ENCODE peak calls at places on chromosomes 4 and X, in five cellular contexts. J is germinal center; S is LHCN-M2; F is stimulated activated effector memory CD8-positive, alpha-beta T cell treated with anti-CD3 and anti-CD28 coated beads, Interleukin-12 subunit alpha, Interleukin-12 subunit beta, amount 100 ng/mL, for 72 hours; M is AG08396. P is an unnamed sample.

GRCh38 chr4:57214654-57215411 is 104.6 kb upstream of the IGFBP7 start:
- DNase-seq in S (peak), M (no peak), F (no peak), J (no peak), P (no peak)

GRCh38 chr4:168743576-168743975 is 246.7 kb downstream of the PALLD start:
- DNase-seq in F (no peak), M (no peak), S (peak), J (no peak), P (no peak)

GRCh38 chrX:15471016-15471415 is 22.1 kb downstream of the PIR start:
- DNase-seq in M (peak), S (peak), J (peak), F (peak), P (peak)

GRCh38 chr4:76752911-76753494 is 144.9 kb downstream of the SOWAHB start:
- DNase-seq in M (peak), S (peak), F (no peak), J (no peak), P (no peak)

GRCh38 chrX:101419489-101419888 is 11.5 kb downstream of the HNRNPH2 start:
- DNase-seq in M (no peak), F (no peak), J (no peak), S (no peak), P (no peak)

GRCh38 chrX:9464435-9465371 is at the start of gene TBL1X:
- DNase-seq in S (peak), M (peak), F (peak), J (peak), P (peak)

GRCh38 chr4:3253808-3254207 is 4.8 kb downstream of the MSANTD1 start:
- DNase-seq in F (no peak), M (no peak), J (no peak), S (no peak), P (no peak)

GRCh38 chr4:184473515-184474260 is 662 bp downstream of the IRF2 start:
- DNase-seq in F (peak), J (peak), M (peak), S (peak), P (peak)

GRCh38 chrX:69630147-69630546 is 14.2 kb downstream of the EDA start:
- DNase-seq in S (no peak), M (no peak), J (no peak), F (no peak), P (no peak)

GRCh38 chr4:658681-659667 is 15.1 kb downstream of the ATP5ME start:
- DNase-seq in S (no peak), J (no peak), F (no peak), M (no peak), P (no peak)

GRCh38 chr4:77196866-77197265 is 39.9 kb downstream of the CCNG2 start:
- DNase-seq in F (no peak), J (peak), S (no peak), M (no peak), P (no peak)

GRCh38 chr4:153222790-153223417 is 18.7 kb downstream of the TRIM2 start:
- DNase-seq in M (peak), J (peak), F (no peak), S (peak), P (no peak)

GRCh38 chrX:77564824-77565223 is 117.6 kb downstream of the FGF16 start:
- DNase-seq in S (no peak), J (no peak), M (no peak), F (no peak), P (no peak)

GRCh38 chrX:64842492-64842891 is 133.8 kb downstream of the ZC4H2 start:
- DNase-seq in M (no peak), F (no peak), S (no peak), J (peak), P (peak)

GRCh38 chr4:61528595-61528994 is 328.5 kb downstream of the ADGRL3 start:
- DNase-seq in F (no peak), J (no peak), S (no peak), M (no peak), P (no peak)

GRCh38 chrX:54708404-54708803 is 89.7 kb downstream of the ITIH6 start:
- DNase-seq in J (no peak), M (no peak), F (no peak), S (no peak), P (no peak)

GRCh38 chr4:142030010-142030409 is 393.6 kb downstream of the IL15 start:
- DNase-seq in M (no peak), F (no peak), S (no peak), J (no peak), P (no peak)

GRCh38 chr4:186553717-186554116 is 1.6 kb downstream of the MTNR1A start:
- DNase-seq in J (no peak), F (no peak), S (no peak), M (no peak), P (no peak)

GRCh38 chrX:150463566-150463965 is 100.4 kb downstream of the MAMLD1 start:
- DNase-seq in M (no peak), J (no peak), F (no peak), S (no peak), P (no peak)

GRCh38 chr4:143616771-143617170 is 83.7 kb downstream of the FREM3 start:
- DNase-seq in M (peak), F (no peak), S (peak), J (no peak), P (no peak)

GRCh38 chr4:51842167-51842553 is 793 bp upstream of the DCUN1D4 start:
- DNase-seq in J (peak), S (no peak), M (no peak), F (no peak), P (no peak)

GRCh38 chrX:23854945-23855344 is 52.8 kb downstream of the APOO start:
- DNase-seq in M (no peak), S (no peak), F (no peak), J (no peak), P (no peak)

GRCh38 chr4:90095000-90095399 is 32.2 kb upstream of the CCSER1 start:
- DNase-seq in M (no peak), S (no peak), J (no peak), F (no peak), P (no peak)

GRCh38 chr4:86302242-86302641 is 57.6 kb downstream of the MAPK10 start:
- DNase-seq in J (peak), S (peak), F (no peak), M (no peak), P (no peak)

GRCh38 chrX:77442728-77443127 is 4.5 kb upstream of the FGF16 start:
- DNase-seq in F (no peak), S (peak), J (no peak), M (peak), P (no peak)

GRCh38 chr4:78845469-78845868 is 69.3 kb downstream of the BMP2K start:
- DNase-seq in M (no peak), S (no peak), F (no peak), J (peak), P (no peak)

GRCh38 chrX:153649178-153649914 is 2.3 kb downstream of the DUSP9 start:
- DNase-seq in M (peak), F (no peak), S (peak), J (peak), P (peak)

GRCh38 chrX:71996138-71996537 is 85.5 kb downstream of the NHSL2 start:
- DNase-seq in F (no peak), M (no peak), S (peak), J (no peak), P (no peak)

GRCh38 chrX:143701460-143701859 is 19.1 kb downstream of the SPANXN2 start:
- DNase-seq in S (no peak), F (no peak), M (no peak), J (no peak), P (no peak)

GRCh38 chr4:73281396-73281795 is 22.8 kb upstream of the ANKRD17 start:
- DNase-seq in J (no peak), F (no peak), S (no peak), M (no peak), P (no peak)

GRCh38 chr4:51943221-51943620 is 76.9 kb downstream of the LRRC66 start:
- DNase-seq in F (no peak), S (peak), M (peak), J (no peak), P (no peak)

GRCh38 chr4:91373546-91373945 is 930.2 kb upstream of the GRID2 start:
- DNase-seq in J (no peak), F (no peak), M (no peak), S (no peak), P (no peak)

GRCh38 chrX:93177930-93178329 is 495.4 kb downstream of the NAP1L3 start:
- DNase-seq in M (no peak), J (no peak), S (no peak), F (no peak), P (no peak)

GRCh38 chr4:159308571-159309340 is 205.9 kb downstream of the RAPGEF2 start:
- DNase-seq in F (no peak), J (no peak), S (peak), M (no peak), P (no peak)

GRCh38 chr4:99845708-99846469 is 29.3 kb downstream of the DAPP1 start:
- DNase-seq in F (no peak), S (no peak), J (no peak), M (no peak), P (no peak)

GRCh38 chrX:42678133-42678532 is 99.8 kb downstream of the PPP1R2C start:
- DNase-seq in M (no peak), S (no peak), F (no peak), J (no peak), P (no peak)

GRCh38 chr4:88527787-88528186 is 4.2 kb upstream of the PYURF start:
- DNase-seq in J (no peak), F (no peak), S (no peak), M (no peak), P (no peak)

GRCh38 chrX:135408794-135409193 is 12.9 kb upstream of the SMIM10L2A start:
- DNase-seq in J (no peak), S (no peak), F (no peak), M (no peak), P (no peak)

P was measured in RPMI8226.